ENCODE peak calls at places on chromosomes 5 and 9, in eight cellular contexts. One of them, this sample, is unnamed.

GRCh38 chr9:128505414-128505765 is 871 bp downstream of the GLE1 start:
- DNase-seq in midbrain: no peak
- DNase-seq in NCI-H524: peak
- DNase-seq in uterus: no peak
- DNase-seq in lower lobe of right lung: no peak
- DNase-seq in cortex of kidney: no peak
- DNase-seq in activated naive CD4-positive, alpha-beta T cell treated with Interleukin-2 at 50 U/mL for 16 hours: no peak
- DNase-seq in SK-N-SH: peak
- DNase-seq in this sample: no peak

GRCh38 chr5:108801301-108801700 is 53.6 kb downstream of the FER start:
- DNase-seq in midbrain: no peak
- DNase-seq in NCI-H524: no peak
- DNase-seq in uterus: no peak
- DNase-seq in lower lobe of right lung: no peak
- DNase-seq in cortex of kidney: no peak
- DNase-seq in activated naive CD4-positive, alpha-beta T cell treated with Interleukin-2 at 50 U/mL for 16 hours: no peak
- DNase-seq in SK-N-SH: no peak
- DNase-seq in this sample: no peak

GRCh38 chr9:89052470-89053097 is 61.3 kb downstream of the S1PR3 start:
- DNase-seq in midbrain: no peak
- DNase-seq in NCI-H524: peak
- DNase-seq in uterus: no peak
- DNase-seq in lower lobe of right lung: no peak
- DNase-seq in cortex of kidney: no peak
- DNase-seq in activated naive CD4-positive, alpha-beta T cell treated with Interleukin-2 at 50 U/mL for 16 hours: no peak
- DNase-seq in SK-N-SH: no peak
- DNase-seq in this sample: no peak

GRCh38 chr9:93305497-93306020 is 121.6 kb downstream of the WNK2 start:
- DNase-seq in midbrain: no peak
- DNase-seq in NCI-H524: no peak
- DNase-seq in uterus: no peak
- DNase-seq in lower lobe of right lung: peak
- DNase-seq in cortex of kidney: no peak
- DNase-seq in activated naive CD4-positive, alpha-beta T cell treated with Interleukin-2 at 50 U/mL for 16 hours: no peak
- DNase-seq in SK-N-SH: peak
- DNase-seq in this sample: no peak

GRCh38 chr9:129174724-129175514 is 3.1 kb downstream of the IER5L start:
- DNase-seq in midbrain: peak
- DNase-seq in NCI-H524: peak
- DNase-seq in uterus: peak
- DNase-seq in lower lobe of right lung: peak
- DNase-seq in cortex of kidney: no peak
- DNase-seq in activated naive CD4-positive, alpha-beta T cell treated with Interleukin-2 at 50 U/mL for 16 hours: peak
- DNase-seq in SK-N-SH: peak
- DNase-seq in this sample: no peak

GRCh38 chr5:176803027-176803942 is 7.1 kb upstream of the UNC5A start:
- DNase-seq in midbrain: no peak
- DNase-seq in NCI-H524: peak
- DNase-seq in uterus: no peak
- DNase-seq in lower lobe of right lung: no peak
- DNase-seq in cortex of kidney: no peak
- DNase-seq in activated naive CD4-positive, alpha-beta T cell treated with Interleukin-2 at 50 U/mL for 16 hours: no peak
- DNase-seq in SK-N-SH: peak
- DNase-seq in this sample: no peak

GRCh38 chr5:61289669-61290363 is 42.2 kb upstream of the ZSWIM6 start:
- DNase-seq in midbrain: no peak
- DNase-seq in NCI-H524: no peak
- DNase-seq in uterus: no peak
- DNase-seq in lower lobe of right lung: no peak
- DNase-seq in cortex of kidney: no peak
- DNase-seq in activated naive CD4-positive, alpha-beta T cell treated with Interleukin-2 at 50 U/mL for 16 hours: no peak
- DNase-seq in SK-N-SH: no peak
- DNase-seq in this sample: no peak

GRCh38 chr9:94837404-94837803 is 110.9 kb downstream of the AOPEP start:
- DNase-seq in midbrain: no peak
- DNase-seq in NCI-H524: no peak
- DNase-seq in uterus: no peak
- DNase-seq in lower lobe of right lung: no peak
- DNase-seq in cortex of kidney: no peak
- DNase-seq in activated naive CD4-positive, alpha-beta T cell treated with Interleukin-2 at 50 U/mL for 16 hours: no peak
- DNase-seq in SK-N-SH: no peak
- DNase-seq in this sample: no peak

GRCh38 chr9:31232485-31232884 is 1152.0 kb upstream of the ACO1 start:
- DNase-seq in midbrain: no peak
- DNase-seq in NCI-H524: no peak
- DNase-seq in uterus: no peak
- DNase-seq in lower lobe of right lung: no peak
- DNase-seq in cortex of kidney: no peak
- DNase-seq in activated naive CD4-positive, alpha-beta T cell treated with Interleukin-2 at 50 U/mL for 16 hours: no peak
- DNase-seq in SK-N-SH: no peak
- DNase-seq in this sample: no peak

GRCh38 chr5:42268630-42269029 is 154.6 kb upstream of the GHR start:
- DNase-seq in midbrain: no peak
- DNase-seq in NCI-H524: no peak
- DNase-seq in uterus: no peak
- DNase-seq in lower lobe of right lung: no peak
- DNase-seq in cortex of kidney: no peak
- DNase-seq in activated naive CD4-positive, alpha-beta T cell treated with Interleukin-2 at 50 U/mL for 16 hours: no peak
- DNase-seq in SK-N-SH: no peak
- DNase-seq in this sample: no peak

GRCh38 chr5:42641321-42642005 is 115.2 kb upstream of the CCDC152 start:
- DNase-seq in midbrain: no peak
- DNase-seq in NCI-H524: no peak
- DNase-seq in uterus: no peak
- DNase-seq in lower lobe of right lung: no peak
- DNase-seq in cortex of kidney: no peak
- DNase-seq in activated naive CD4-positive, alpha-beta T cell treated with Interleukin-2 at 50 U/mL for 16 hours: no peak
- DNase-seq in SK-N-SH: no peak
- DNase-seq in this sample: no peak

GRCh38 chr5:172362755-172363154 is 79.2 kb upstream of the UBTD2 start:
- DNase-seq in midbrain: no peak
- DNase-seq in NCI-H524: no peak
- DNase-seq in uterus: no peak
- DNase-seq in lower lobe of right lung: no peak
- DNase-seq in cortex of kidney: no peak
- DNase-seq in activated naive CD4-positive, alpha-beta T cell treated with Interleukin-2 at 50 U/mL for 16 hours: no peak
- DNase-seq in SK-N-SH: no peak
- DNase-seq in this sample: no peak

GRCh38 chr5:57335092-57335491 is 147.5 kb downstream of the ACTBL2 start:
- DNase-seq in midbrain: no peak
- DNase-seq in NCI-H524: no peak
- DNase-seq in uterus: no peak
- DNase-seq in lower lobe of right lung: no peak
- DNase-seq in cortex of kidney: no peak
- DNase-seq in activated naive CD4-positive, alpha-beta T cell treated with Interleukin-2 at 50 U/mL for 16 hours: no peak
- DNase-seq in SK-N-SH: no peak
- DNase-seq in this sample: no peak

GRCh38 chr5:1295650-1296037 is 776 bp upstream of the TERT start:
- DNase-seq in midbrain: no peak
- DNase-seq in NCI-H524: no peak
- DNase-seq in uterus: no peak
- DNase-seq in lower lobe of right lung: peak
- DNase-seq in cortex of kidney: no peak
- DNase-seq in activated naive CD4-positive, alpha-beta T cell treated with Interleukin-2 at 50 U/mL for 16 hours: no peak
- DNase-seq in SK-N-SH: no peak
- DNase-seq in this sample: no peak

GRCh38 chr9:69444791-69445190 is 119.8 kb downstream of the ENTREP1 start:
- DNase-seq in midbrain: no peak
- DNase-seq in NCI-H524: no peak
- DNase-seq in uterus: no peak
- DNase-seq in lower lobe of right lung: no peak
- DNase-seq in cortex of kidney: no peak
- DNase-seq in activated naive CD4-positive, alpha-beta T cell treated with Interleukin-2 at 50 U/mL for 16 hours: no peak
- DNase-seq in SK-N-SH: no peak
- DNase-seq in this sample: no peak

GRCh38 chr5:111116550-111116949 is 24.4 kb downstream of the WDR36 start:
- DNase-seq in midbrain: no peak
- DNase-seq in NCI-H524: no peak
- DNase-seq in uterus: no peak
- DNase-seq in lower lobe of right lung: no peak
- DNase-seq in cortex of kidney: no peak
- DNase-seq in activated naive CD4-positive, alpha-beta T cell treated with Interleukin-2 at 50 U/mL for 16 hours: no peak
- DNase-seq in SK-N-SH: no peak
- DNase-seq in this sample: no peak

GRCh38 chr9:34190996-34191892 is 12.4 kb downstream of the UBAP1 start:
- DNase-seq in midbrain: no peak
- DNase-seq in NCI-H524: no peak
- DNase-seq in uterus: no peak
- DNase-seq in lower lobe of right lung: no peak
- DNase-seq in cortex of kidney: no peak
- DNase-seq in activated naive CD4-positive, alpha-beta T cell treated with Interleukin-2 at 50 U/mL for 16 hours: no peak
- DNase-seq in SK-N-SH: no peak
- DNase-seq in this sample: no peak

GRCh38 chr9:135199489-135199888 is 112.0 kb downstream of the OLFM1 start:
- DNase-seq in midbrain: no peak
- DNase-seq in NCI-H524: peak
- DNase-seq in uterus: no peak
- DNase-seq in lower lobe of right lung: no peak
- DNase-seq in cortex of kidney: no peak
- DNase-seq in activated naive CD4-positive, alpha-beta T cell treated with Interleukin-2 at 50 U/mL for 16 hours: no peak
- DNase-seq in SK-N-SH: no peak
- DNase-seq in this sample: no peak

This sample was measured in iPS DF 19.7.